ENCODE peak calls at places on chromosome 4, in eight cellular contexts. O, V, T, K, A, B, Q and S are unnamed samples.

GRCh38 chr4:146379744-146380143 is 142.0 kb downstream of the SLC10A7 start:
- DNase-seq in K (no peak), A (no peak), Q (peak), B (no peak), T (no peak), V (no peak), O (no peak), S (no peak)

GRCh38 chr4:38670939-38671593 is 7.1 kb downstream of the KLF3 start:
- DNase-seq in O (no peak), K (no peak), B (no peak), V (no peak), A (no peak), T (peak), Q (peak), S (no peak)

GRCh38 chr4:84966382-84967291 is at the start of gene WDFY3:
- DNase-seq in O (peak), Q (peak), K (peak), T (peak), V (peak), A (peak), B (no peak), S (peak)

GRCh38 chr4:144504853-144505252 is 141.1 kb upstream of the HHIP start:
- DNase-seq in B (no peak), Q (no peak), K (no peak), T (no peak), O (no peak), V (no peak), A (no peak), S (no peak)

GRCh38 chr4:186687263-186687662 is 36.4 kb downstream of the FAT1 start:
- DNase-seq in K (no peak), A (no peak), B (no peak), O (no peak), Q (peak), V (no peak), T (no peak), S (no peak)

GRCh38 chr4:97016186-97016945 is 1126.9 kb downstream of the STPG2 start:
- DNase-seq in B (no peak), A (no peak), K (no peak), Q (peak), O (no peak), T (no peak), V (no peak), S (no peak)

GRCh38 chr4:55249476-55249875 is 96.6 kb upstream of the SRD5A3 start:
- DNase-seq in Q (no peak), A (no peak), T (no peak), B (no peak), K (no peak), V (no peak), O (no peak), S (no peak)

GRCh38 chr4:180767330-180767729 is 1475.9 kb upstream of the TENM3 start:
- DNase-seq in Q (no peak), B (no peak), K (no peak), T (no peak), O (no peak), V (no peak), A (no peak), S (no peak)

GRCh38 chr4:82429728-82430192 is 502 bp downstream of the HNRNPDL start:
- DNase-seq in V (no peak), O (no peak), A (no peak), Q (no peak), T (no peak), B (peak), K (no peak), S (no peak)

GRCh38 chr4:57156242-57156990 is 46.2 kb upstream of the IGFBP7 start:
- DNase-seq in Q (peak), V (no peak), B (no peak), O (no peak), T (no peak), A (no peak), K (no peak), S (peak)

GRCh38 chr4:109820563-109820962 is 5.0 kb downstream of the GAR1 start:
- DNase-seq in O (no peak), T (no peak), B (no peak), A (no peak), K (no peak), Q (no peak), V (no peak), S (no peak)

GRCh38 chr4:153676984-153677383 is 7.1 kb upstream of the TLR2 start:
- DNase-seq in T (no peak), Q (peak), A (no peak), K (no peak), V (no peak), O (no peak), B (no peak), S (no peak)

GRCh38 chr4:89137695-89138094 is 26.4 kb downstream of the TIGD2 start:
- DNase-seq in K (no peak), T (no peak), B (no peak), A (no peak), O (no peak), V (no peak), Q (no peak), S (no peak)

GRCh38 chr4:159400782-159401712 is 298.2 kb downstream of the RAPGEF2 start:
- DNase-seq in V (no peak), O (no peak), Q (no peak), K (no peak), T (no peak), A (no peak), B (no peak), S (no peak)

GRCh38 chr4:151692821-151693504 is 67.8 kb downstream of the GATB start:
- DNase-seq in B (no peak), V (no peak), K (no peak), O (no peak), T (no peak), Q (no peak), A (no peak), S (no peak)

GRCh38 chr4:139625487-139625886 is 40.1 kb upstream of the MGST2 start:
- DNase-seq in Q (no peak), V (no peak), O (peak), T (no peak), K (no peak), B (no peak), A (no peak), S (no peak)

GRCh38 chr4:67080158-67080557 is 465.1 kb downstream of the CENPC start:
- DNase-seq in Q (no peak), A (no peak), O (no peak), B (no peak), K (no peak), T (no peak), V (no peak), S (no peak)

GRCh38 chr4:1194028-1194900 is 21.9 kb upstream of the SPON2 start:
- DNase-seq in B (no peak), T (peak), Q (no peak), K (no peak), V (peak), O (peak), A (peak), S (peak)

GRCh38 chr4:142874684-142875083 is 28.6 kb upstream of the INPP4B start:
- DNase-seq in V (no peak), Q (no peak), B (no peak), T (no peak), A (no peak), K (no peak), O (no peak), S (no peak)

GRCh38 chr4:110630621-110631402 is 7.9 kb upstream of the PITX2 start:
- DNase-seq in Q (no peak), T (no peak), V (no peak), A (no peak), O (no peak), K (no peak), B (no peak), S (no peak)

GRCh38 chr4:93710101-93710846 is 118.3 kb upstream of the ATOH1 start:
- DNase-seq in V (no peak), Q (peak), O (no peak), T (peak), B (no peak), A (no peak), K (no peak), S (no peak)

GRCh38 chr4:143186202-143186601 is 1.5 kb downstream of the USP38 start:
- DNase-seq in V (no peak), O (no peak), B (no peak), T (no peak), K (no peak), Q (peak), A (no peak), S (no peak)

GRCh38 chr4:92387459-92388069 is 83.8 kb downstream of the GRID2 start:
- DNase-seq in A (no peak), B (no peak), K (peak), V (no peak), T (no peak), Q (peak), O (peak), S (no peak)

GRCh38 chr4:66852843-66853242 is 692.5 kb downstream of the CENPC start:
- DNase-seq in B (no peak), A (no peak), O (no peak), K (no peak), Q (no peak), T (no peak), V (no peak), S (no peak)

GRCh38 chr4:48067536-48067935 is 51.0 kb downstream of the NIPAL1 start:
- DNase-seq in K (no peak), Q (no peak), B (no peak), O (no peak), T (no peak), V (no peak), A (no peak), S (no peak)

GRCh38 chr4:119627267-119628190 is 1.1 kb downstream of the PDE5A start:
- DNase-seq in K (peak), V (peak), Q (peak), B (peak), O (peak), A (peak), T (peak), S (no peak)

GRCh38 chr4:188053302-188053701 is 56.1 kb downstream of the TRIML2 start:
- DNase-seq in V (no peak), K (no peak), O (no peak), T (no peak), A (no peak), Q (no peak), B (no peak), S (no peak)

GRCh38 chr4:122776916-122777315 is 44.4 kb downstream of the BBS12 start:
- DNase-seq in A (no peak), O (no peak), T (no peak), B (no peak), V (no peak), K (no peak), Q (no peak), S (no peak)

GRCh38 chr4:185535818-185536729 is 767 bp upstream of the PDLIM3 start:
- DNase-seq in V (no peak), T (no peak), B (no peak), A (no peak), K (peak), Q (no peak), O (no peak), S (no peak)

GRCh38 chr4:83709627-83710026 is 173.7 kb downstream of the GPAT3 start:
- DNase-seq in B (no peak), K (no peak), A (no peak), O (no peak), T (no peak), Q (no peak), V (no peak), S (no peak)

GRCh38 chr4:48779095-48779997 is 733 bp downstream of the FRYL start:
- DNase-seq in A (peak), Q (peak), K (peak), B (peak), O (peak), T (peak), V (peak), S (peak)

GRCh38 chr4:38310446-38311043 is 350.3 kb downstream of the PTTG2 start:
- DNase-seq in Q (no peak), A (no peak), V (no peak), K (peak), B (peak), O (no peak), T (no peak), S (no peak)

GRCh38 chr4:95528388-95528787 is 20.4 kb downstream of the UNC5C start:
- DNase-seq in A (no peak), K (no peak), Q (no peak), O (no peak), B (no peak), T (no peak), V (no peak), S (no peak)

GRCh38 chr4:66911898-66912297 is 633.4 kb downstream of the CENPC start:
- DNase-seq in O (no peak), T (no peak), K (peak), V (no peak), Q (peak), A (no peak), B (no peak), S (no peak)

GRCh38 chr4:112140536-112140935 is 4.7 kb upstream of the FAM241A start:
- DNase-seq in B (no peak), V (no peak), Q (no peak), K (no peak), A (no peak), T (no peak), O (no peak), S (no peak)

GRCh38 chr4:180694875-180695274 is 1548.3 kb upstream of the TENM3 start:
- DNase-seq in B (no peak), Q (no peak), O (no peak), T (no peak), K (no peak), A (no peak), V (no peak), S (no peak)

GRCh38 chr4:102501176-102501634 is at the start of gene NFKB1:
- DNase-seq in O (peak), A (peak), B (peak), V (peak), K (peak), T (peak), Q (peak), S (peak)

GRCh38 chr4:40189997-40190396 is 6.8 kb upstream of the RHOH start:
- DNase-seq in Q (peak), K (peak), A (no peak), B (no peak), V (no peak), T (no peak), O (peak), S (no peak)

GRCh38 chr4:40190465-40190864 is 6.4 kb upstream of the RHOH start:
- DNase-seq in Q (no peak), K (no peak), V (no peak), B (no peak), O (no peak), T (no peak), A (no peak), S (no peak)

GRCh38 chr4:40192286-40193017 is 4.4 kb upstream of the RHOH start:
- DNase-seq in V (no peak), A (no peak), K (peak), B (no peak), Q (no peak), O (no peak), T (no peak), S (no peak)

GRCh38 chr4:40193018-40193571 is 3.7 kb upstream of the RHOH start:
- DNase-seq in O (no peak), K (peak), V (no peak), Q (no peak), T (no peak), A (no peak), B (peak), S (no peak)

DNA sequence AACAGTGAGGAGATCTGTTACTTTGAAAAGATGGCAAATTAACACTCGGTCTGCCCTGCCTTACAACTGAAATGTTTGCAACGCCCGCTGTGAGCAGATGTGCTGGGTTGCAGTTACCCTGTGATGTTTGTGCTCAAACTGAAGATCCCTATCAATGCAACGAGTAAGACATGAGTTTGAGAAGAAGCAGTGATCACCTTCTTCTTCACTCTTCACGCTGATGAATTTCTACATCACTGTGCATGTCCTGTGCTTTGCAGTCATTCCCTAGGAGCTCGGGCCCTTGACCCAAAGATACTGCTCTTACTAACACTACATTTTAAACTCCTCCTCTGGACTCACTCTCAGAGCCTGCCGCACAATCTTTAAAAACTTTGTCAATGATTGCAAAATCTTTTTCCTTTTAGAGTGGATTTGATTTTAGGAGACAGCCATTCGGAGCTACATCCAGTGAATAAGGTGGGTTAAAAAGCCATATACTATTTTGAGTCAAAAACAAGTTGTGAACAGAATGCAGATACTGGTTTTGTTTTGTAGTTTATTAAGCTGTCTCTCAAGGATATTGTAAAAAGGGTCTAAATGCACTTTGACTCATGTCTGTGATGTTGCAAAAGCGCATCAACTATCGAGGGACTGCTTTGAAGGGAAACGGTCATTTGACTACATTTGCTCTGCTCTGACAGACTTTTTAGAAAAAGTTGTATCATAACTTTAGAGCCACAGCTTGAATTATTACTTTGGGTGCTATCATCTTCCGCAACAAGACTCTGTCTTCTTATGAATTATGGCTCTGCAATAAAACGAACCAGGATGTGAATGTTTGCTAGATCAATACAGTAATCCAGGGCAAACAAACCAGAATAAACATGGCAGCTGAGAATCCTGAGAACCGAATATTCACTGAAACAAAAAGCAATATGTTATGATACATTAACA is 5.7 kb upstream of the RHOH start:
- DNase-seq in K (peak), Q (peak), V (no peak), T (no peak), A (no peak), B (peak), O (no peak), S (no peak)
- H3K27ac ChIP-seq in K (peak), Q (peak), V (no peak), T (no peak), A (no peak), B (peak), O (no peak), S (no peak)

GRCh38 chr4:40888916-40889315 is 139.2 kb downstream of the NSUN7 start:
- DNase-seq in K (no peak), O (no peak), T (no peak), V (no peak), Q (no peak), B (no peak), A (no peak), S (no peak)

GRCh38 chr4:40890764-40891163 is 141.0 kb downstream of the NSUN7 start:
- DNase-seq in O (no peak), V (no peak), A (no peak), B (no peak), T (no peak), K (no peak), Q (no peak), S (no peak)

GRCh38 chr4:40890199-40890598 is 140.4 kb downstream of the NSUN7 start:
- DNase-seq in Q (no peak), K (no peak), B (no peak), T (no peak), O (no peak), A (no peak), V (no peak), S (no peak)

GRCh38 chr4:40887690-40888089 is 137.9 kb downstream of the NSUN7 start:
- DNase-seq in T (peak), K (no peak), Q (no peak), B (no peak), O (no peak), V (no peak), A (no peak), S (no peak)

GRCh38 chr4:40886931-40887330 is 137.2 kb downstream of the NSUN7 start:
- DNase-seq in A (no peak), O (no peak), V (no peak), B (no peak), K (no peak), T (no peak), Q (no peak), S (no peak)
- H3K27ac ChIP-seq in A (no peak), O (no peak), V (peak), B (no peak), K (no peak), T (no peak), Q (no peak), S (peak)

GRCh38 chr4:4677825-4678522 is 136.1 kb upstream of the STX18 start:
- DNase-seq in V (no peak), A (no peak), B (no peak), T (no peak), K (no peak), Q (no peak), O (no peak), S (no peak)
- H3K27ac ChIP-seq in V (no peak), A (no peak), B (no peak), T (no peak), K (no peak), Q (no peak), O (no peak), S (no peak)

GRCh38 chr4:70844180-70844579 is 4.5 kb upstream of the GRSF1 start:
- DNase-seq in V (no peak), K (no peak), O (no peak), Q (no peak), B (no peak), A (no peak), T (no peak), S (no peak)

GRCh38 chr4:70839537-70840093 is at the start of gene GRSF1:
- DNase-seq in O (peak), A (peak), Q (peak), T (peak), B (peak), V (peak), K (peak), S (peak)

GRCh38 chr4:70838972-70839536 is 636 bp downstream of the GRSF1 start:
- DNase-seq in A (peak), Q (peak), O (peak), K (peak), B (peak), T (peak), V (peak), S (peak)

GRCh38 chr4:70842761-70843435 is 3.2 kb upstream of the GRSF1 start:
- DNase-seq in K (no peak), T (no peak), V (no peak), O (no peak), Q (peak), A (no peak), B (no peak), S (no peak)

DNA sequence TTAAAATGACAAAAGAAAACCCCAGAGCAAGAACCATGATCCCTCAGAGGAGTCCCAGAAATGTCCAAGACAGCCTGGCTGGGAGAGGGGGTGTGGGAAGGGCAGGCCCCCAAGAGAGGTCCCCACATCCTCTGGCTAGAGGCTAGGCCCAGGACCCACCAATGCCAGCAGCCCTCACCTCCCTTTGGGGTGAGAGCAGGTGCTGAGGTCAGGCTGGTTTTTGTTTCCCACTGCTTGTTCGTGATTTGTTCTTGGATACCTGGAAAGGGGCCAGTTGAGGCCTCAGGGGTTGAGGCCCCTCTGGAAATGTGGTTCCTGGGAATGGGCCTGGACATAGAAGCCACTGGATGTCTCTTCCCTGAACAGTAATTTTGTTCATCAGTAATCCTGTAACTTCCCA is 2.3 kb upstream of the GRSF1 start:
- DNase-seq in B (no peak), K (no peak), O (no peak), Q (no peak), V (no peak), T (no peak), A (no peak), S (no peak)
- H3K27ac ChIP-seq in B (no peak), K (no peak), O (no peak), Q (no peak), V (peak), T (peak), A (no peak), S (no peak)

DNA sequence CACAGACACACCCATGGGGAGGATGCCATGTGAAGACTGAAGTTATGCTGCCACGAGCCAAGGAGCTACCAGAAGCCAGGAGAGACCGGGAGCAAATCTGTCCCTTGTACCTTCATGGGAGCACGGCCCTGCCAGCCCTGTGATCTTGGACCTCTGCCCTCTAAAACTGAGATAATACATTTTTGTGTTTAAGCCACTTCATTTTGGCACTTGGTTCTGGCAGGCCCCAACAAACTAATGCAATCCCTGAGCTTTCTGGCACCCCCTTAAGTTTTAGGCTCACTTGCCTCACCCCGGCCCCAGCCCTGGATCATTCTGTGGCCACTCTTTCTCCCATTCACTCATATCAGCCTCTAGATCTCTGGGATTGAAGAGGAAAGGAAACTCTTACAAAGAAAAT is 35.4 kb downstream of the SEL1L3 start:
- DNase-seq in V (no peak), B (no peak), Q (no peak), A (no peak), T (no peak), K (no peak), O (no peak), S (no peak)
- H3K27ac ChIP-seq in V (no peak), B (no peak), Q (no peak), A (no peak), T (no peak), K (no peak), O (no peak), S (no peak)